ENCODE peak calls at places on chromosomes 12 and 14, in six cellular contexts. One of them, this sample, is unnamed.

GRCh38 chr12:100666588-100666987 is 93.1 kb downstream of the GAS2L3 start:
- DNase-seq in MM.1S: no peak
- DNase-seq in ecto neural progenitor cell: no peak
- DNase-seq in DND-41: no peak
- DNase-seq in NCI-H1417: peak
- DNase-seq in endodermal cell: peak
- DNase-seq in this sample: no peak

GRCh38 chr12:123478762-123479161 is 20.8 kb downstream of the SNRNP35 start:
- DNase-seq in MM.1S: no peak
- DNase-seq in ecto neural progenitor cell: no peak
- DNase-seq in DND-41: no peak
- DNase-seq in NCI-H1417: no peak
- DNase-seq in endodermal cell: no peak
- DNase-seq in this sample: no peak

GRCh38 chr12:93247313-93248057 is 130.2 kb upstream of the NUDT4 start:
- DNase-seq in MM.1S: no peak
- DNase-seq in ecto neural progenitor cell: no peak
- DNase-seq in DND-41: no peak
- DNase-seq in NCI-H1417: no peak
- DNase-seq in endodermal cell: no peak
- DNase-seq in this sample: no peak

GRCh38 chr12:124833693-124834122 is 30.0 kb downstream of the SCARB1 start:
- DNase-seq in MM.1S: no peak
- DNase-seq in ecto neural progenitor cell: peak
- DNase-seq in DND-41: no peak
- DNase-seq in NCI-H1417: peak
- DNase-seq in endodermal cell: peak
- DNase-seq in this sample: no peak

GRCh38 chr14:99481745-99482099 is 513 bp downstream of the CCNK start:
- DNase-seq in MM.1S: peak
- DNase-seq in ecto neural progenitor cell: no peak
- DNase-seq in DND-41: peak
- DNase-seq in NCI-H1417: peak
- DNase-seq in endodermal cell: no peak
- DNase-seq in this sample: no peak

GRCh38 chr12:90174198-90174510 is 465.5 kb upstream of the ATP2B1 start:
- DNase-seq in MM.1S: no peak
- DNase-seq in ecto neural progenitor cell: no peak
- DNase-seq in DND-41: no peak
- DNase-seq in NCI-H1417: peak
- DNase-seq in endodermal cell: no peak
- DNase-seq in this sample: no peak

GRCh38 chr14:106843376-106843775 is 1317.0 kb downstream of the TMEM121 start:
- DNase-seq in MM.1S: no peak
- DNase-seq in ecto neural progenitor cell: no peak
- DNase-seq in DND-41: no peak
- DNase-seq in NCI-H1417: no peak
- DNase-seq in endodermal cell: no peak
- DNase-seq in this sample: no peak

GRCh38 chr12:11797317-11797913 is 147.9 kb downstream of the ETV6 start:
- DNase-seq in MM.1S: no peak
- DNase-seq in ecto neural progenitor cell: no peak
- DNase-seq in DND-41: peak
- DNase-seq in NCI-H1417: no peak
- DNase-seq in endodermal cell: no peak
- DNase-seq in this sample: no peak

GRCh38 chr12:116060765-116061164 is 216.7 kb downstream of the MED13L start:
- DNase-seq in MM.1S: peak
- DNase-seq in ecto neural progenitor cell: no peak
- DNase-seq in DND-41: no peak
- DNase-seq in NCI-H1417: no peak
- DNase-seq in endodermal cell: no peak
- DNase-seq in this sample: no peak

GRCh38 chr14:68278568-68279436 is 459.2 kb downstream of the RAD51B start:
- DNase-seq in MM.1S: no peak
- DNase-seq in ecto neural progenitor cell: no peak
- DNase-seq in DND-41: no peak
- DNase-seq in NCI-H1417: no peak
- DNase-seq in endodermal cell: no peak
- DNase-seq in this sample: no peak

GRCh38 chr14:45698462-45699134 is 445.6 kb upstream of the MIS18BP1 start:
- DNase-seq in MM.1S: no peak
- DNase-seq in ecto neural progenitor cell: no peak
- DNase-seq in DND-41: no peak
- DNase-seq in NCI-H1417: peak
- DNase-seq in endodermal cell: no peak
- DNase-seq in this sample: no peak

GRCh38 chr12:121781751-121782615 is 11.5 kb downstream of the RHOF start:
- DNase-seq in MM.1S: no peak
- DNase-seq in ecto neural progenitor cell: peak
- DNase-seq in DND-41: no peak
- DNase-seq in NCI-H1417: no peak
- DNase-seq in endodermal cell: peak
- DNase-seq in this sample: no peak

GRCh38 chr12:42977451-42978230 is 388.1 kb upstream of the PRICKLE1 start:
- DNase-seq in MM.1S: peak
- DNase-seq in ecto neural progenitor cell: no peak
- DNase-seq in DND-41: no peak
- DNase-seq in NCI-H1417: no peak
- DNase-seq in endodermal cell: no peak
- DNase-seq in this sample: no peak

GRCh38 chr12:110717037-110717436 is 25.7 kb downstream of the PPP1CC start:
- DNase-seq in MM.1S: no peak
- DNase-seq in ecto neural progenitor cell: no peak
- DNase-seq in DND-41: no peak
- DNase-seq in NCI-H1417: no peak
- DNase-seq in endodermal cell: peak
- DNase-seq in this sample: no peak

GRCh38 chr12:27554421-27555186 is 30.6 kb downstream of the PPFIBP1 start:
- DNase-seq in MM.1S: no peak
- DNase-seq in ecto neural progenitor cell: no peak
- DNase-seq in DND-41: no peak
- DNase-seq in NCI-H1417: no peak
- DNase-seq in endodermal cell: no peak
- DNase-seq in this sample: no peak